ENCODE peak calls at places on chromosomes 16 and 17, in four cellular contexts. O, T, E and I are unnamed samples.

GRCh38 chr17:76405607-76405966 is 21.2 kb downstream of the SPHK1 start:
- DNase-seq in O (no peak), T (no peak), E (no peak), I (no peak)

GRCh38 chr17:67386965-67387551 is 10.0 kb downstream of the PITPNC1 start:
- DNase-seq in O (peak; percentile 38), T (no peak), E (no peak), I (peak; percentile 32)

GRCh38 chr16:19517424-19518089 is 4.3 kb downstream of the GDE1 start:
- DNase-seq in O (no peak), T (no peak), E (no peak), I (no peak)

GRCh38 chr17:10022416-10022815 is 117.3 kb upstream of the RCVRN start:
- DNase-seq in O (no peak), T (no peak), E (no peak), I (no peak)

GRCh38 chr17:37478187-37478586 is 11.5 kb upstream of the DUSP14 start:
- DNase-seq in O (no peak), T (no peak), E (no peak), I (no peak)

GRCh38 chr16:83513006-83513755 is 294.6 kb upstream of the HSBP1 start:
- DNase-seq in O (no peak), T (no peak), E (no peak), I (no peak)

GRCh38 chr17:80110927-80111701 is 9.7 kb downstream of the GAA start:
- DNase-seq in O (no peak), T (no peak), E (no peak), I (no peak)

GRCh38 chr17:28357901-28358197 is 522 bp upstream of the POLDIP2 start:
- DNase-seq in O (no peak), T (no peak), E (no peak), I (no peak)

GRCh38 chr17:41382396-41382795 is 290 bp upstream of the KRT34 start:
- DNase-seq in O (no peak), T (no peak), E (no peak), I (no peak)

GRCh38 chr16:69937465-69937951 is 13.6 kb upstream of the CLEC18A start:
- DNase-seq in O (no peak), T (peak; percentile 4), E (no peak), I (no peak)

GRCh38 chr17:42287305-42288077 is 807 bp upstream of the STAT5A start:
- DNase-seq in O (no peak), T (peak; percentile 63), E (peak; percentile 62), I (peak; percentile 28)

GRCh38 chr17:4381690-4382671 is 15.5 kb upstream of the UBE2G1 start:
- DNase-seq in O (no peak), T (no peak), E (no peak), I (no peak)

GRCh38 chr17:78343433-78344201 is 16.3 kb downstream of the SOCS3 start:
- DNase-seq in O (peak; percentile 68), T (peak; percentile 91), E (peak; percentile 79), I (peak; percentile 63)

GRCh38 chr17:1693339-1693738 is 8.7 kb upstream of the PRPF8 start:
- DNase-seq in O (no peak), T (no peak), E (no peak), I (no peak)

GRCh38 chr17:81390436-81391214 is 4.6 kb upstream of the BAHCC1 start:
- DNase-seq in O (no peak), T (no peak), E (no peak), I (no peak)

GRCh38 chr16:10635367-10636021 is 55.1 kb upstream of the EMP2 start:
- DNase-seq in O (no peak), T (no peak), E (no peak), I (no peak)

GRCh38 chr17:81382851-81383250 is 12.4 kb upstream of the BAHCC1 start:
- DNase-seq in O (no peak), T (no peak), E (no peak), I (no peak)

GRCh38 chr16:74573622-74574021 is 33.3 kb downstream of the GLG1 start:
- DNase-seq in O (no peak), T (no peak), E (no peak), I (no peak)

GRCh38 chr17:1627987-1628855 is at the start of gene SLC43A2:
- DNase-seq in O (peak; percentile 82), T (peak; percentile 85), E (peak; percentile 67), I (peak; percentile 59)

GRCh38 chr17:5419959-5420653 is at the start of gene RPAIN:
- DNase-seq in O (peak; percentile 86), T (peak; percentile 92), E (peak; percentile 87), I (peak; percentile 70)

GRCh38 chr17:75876938-75877751 is 1.2 kb downstream of the TRIM47 start:
- DNase-seq in O (peak; percentile 91), T (peak; percentile 56), E (no peak), I (no peak)

GRCh38 chr17:17108681-17109049 is 66.4 kb downstream of the MPRIP start:
- DNase-seq in O (peak; percentile 58), T (no peak), E (no peak), I (no peak)

GRCh38 chr16:35146723-35147458 is 1687.5 kb downstream of the TP53TG3F start:
- DNase-seq in O (no peak), T (no peak), E (no peak), I (no peak)

GRCh38 chr16:35144212-35144932 is 1685.0 kb downstream of the TP53TG3F start:
- DNase-seq in O (no peak), T (no peak), E (no peak), I (no peak)

GRCh38 chr16:35147556-35148504 is 1688.4 kb downstream of the TP53TG3F start:
- DNase-seq in O (no peak), T (no peak), E (no peak), I (no peak)

GRCh38 chr16:35148748-35149147 is 1689.3 kb downstream of the TP53TG3F start:
- DNase-seq in O (no peak), T (no peak), E (no peak), I (no peak)

GRCh38 chr16:35146031-35146710 is 1686.8 kb downstream of the TP53TG3F start:
- DNase-seq in O (no peak), T (no peak), E (no peak), I (no peak)
- H3K9me3 ChIP-seq in O (no peaks in the 10 kb centered on the region), T (no peaks in the 10 kb centered on the region), E (no peaks in the 10 kb centered on the region), I (no peaks in the 10 kb centered on the region)

GRCh38 chr16:3321802-3322201 is 16.5 kb downstream of the ZNF75A start:
- DNase-seq in O (no peak), T (no peak), E (no peak), I (no peak)
- H3K9me3 ChIP-seq in O (peaks cover 29% of the 10 kb centered on the region), T (peaks cover 11% of the 10 kb centered on the region), E (peaks cover 35% of the 10 kb centered on the region), I (peaks cover 36% of the 10 kb centered on the region)

GRCh38 chr17:82948081-82948511 is 108.3 kb upstream of the ZNF750 start:
- DNase-seq in O (no peak), T (no peak), E (no peak), I (no peak)

GRCh38 chr17:82946081-82946480 is 106.3 kb upstream of the ZNF750 start:
- DNase-seq in O (no peak), T (no peak), E (no peak), I (no peak)

GRCh38 chr17:82949361-82949760 is 109.5 kb upstream of the ZNF750 start:
- DNase-seq in O (no peak), T (no peak), E (no peak), I (no peak)

GRCh38 chr17:82948957-82949356 is 109.1 kb upstream of the ZNF750 start:
- DNase-seq in O (no peak), T (no peak), E (no peak), I (no peak)

GRCh38 chr17:82947051-82947991 is 107.5 kb upstream of the ZNF750 start:
- DNase-seq in O (no peak), T (no peak), E (no peak), I (no peak)
- H3K9me3 ChIP-seq in O (peaks cover 6% of the 10 kb centered on the region), T (no peaks in the 10 kb centered on the region), E (no peaks in the 10 kb centered on the region), I (peaks cover 11% of the 10 kb centered on the region)

DNA sequence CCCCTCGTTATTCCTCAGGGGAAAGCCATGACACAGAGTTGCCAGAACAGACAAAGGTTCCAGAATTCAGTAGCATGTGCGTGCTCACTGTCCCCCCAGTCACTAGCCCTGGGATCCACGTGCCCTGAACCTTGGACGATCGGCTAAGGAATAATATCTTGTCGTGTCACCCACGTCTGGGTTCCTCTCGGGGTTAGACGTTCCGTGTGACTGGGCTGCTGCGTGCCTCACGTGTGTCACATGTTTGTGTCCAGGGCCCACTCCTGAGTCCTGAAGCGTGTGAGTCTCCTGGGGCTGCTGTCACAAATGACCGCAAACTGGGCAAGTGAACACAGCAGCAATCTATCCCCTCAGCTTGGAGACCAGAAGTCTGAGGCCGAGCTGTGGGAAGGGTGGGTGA is 12.4 kb upstream of the ZNF469 start:
- DNase-seq in O (no peak), T (no peak), E (no peak), I (no peak)
- H3K9me3 ChIP-seq in O (no peaks in the 10 kb centered on the region), T (no peaks in the 10 kb centered on the region), E (no peaks in the 10 kb centered on the region), I (no peaks in the 10 kb centered on the region)

GRCh38 chr16:30619207-30619606 is 9.0 kb upstream of the ZNF689 start:
- DNase-seq in O (no peak), T (no peak), E (no peak), I (no peak)
- H3K9me3 ChIP-seq in O (no peaks in the 10 kb centered on the region), T (no peaks in the 10 kb centered on the region), E (no peaks in the 10 kb centered on the region), I (no peaks in the 10 kb centered on the region)

GRCh38 chr16:35751191-35751941 is 2292.0 kb downstream of the TP53TG3F start:
- DNase-seq in O (peak; percentile 25), T (no peak), E (no peak), I (no peak)
- H3K9me3 ChIP-seq in O (no peaks in the 10 kb centered on the region), T (no peaks in the 10 kb centered on the region), E (no peaks in the 10 kb centered on the region), I (no peaks in the 10 kb centered on the region)

GRCh38 chr17:73863761-73864535 is 219.7 kb upstream of the SDK2 start:
- DNase-seq in O (no peak), T (no peak), E (no peak), I (no peak)

GRCh38 chr17:73867056-73867455 is 222.8 kb upstream of the SDK2 start:
- DNase-seq in O (no peak), T (no peak), E (no peak), I (no peak)

GRCh38 chr17:73856585-73856984 is 212.3 kb upstream of the SDK2 start:
- DNase-seq in O (no peak), T (no peak), E (no peak), I (no peak)

GRCh38 chr17:73865825-73866224 is 221.6 kb upstream of the SDK2 start:
- DNase-seq in O (no peak), T (no peak), E (no peak), I (no peak)

DNA sequence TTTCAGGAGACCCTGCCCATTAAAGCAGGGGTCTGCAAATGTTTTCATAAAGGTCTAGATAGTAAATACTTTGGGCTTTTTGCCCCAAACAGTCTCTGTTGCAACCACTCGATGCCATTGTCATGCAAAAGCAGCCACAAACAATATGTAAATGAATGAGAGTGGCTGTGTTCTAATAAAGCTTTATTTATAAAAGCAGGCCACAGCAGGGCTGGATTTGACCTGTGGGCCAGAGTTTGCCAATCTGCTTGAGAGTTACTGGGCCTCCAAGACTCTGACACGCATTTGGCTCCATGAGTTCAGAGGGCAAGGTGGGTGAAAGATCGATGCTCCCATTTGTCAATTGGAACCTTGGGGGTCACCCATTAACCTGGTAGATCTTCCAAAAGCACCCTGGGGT is 217.3 kb upstream of the SDK2 start:
- DNase-seq in O (no peak), T (no peak), E (no peak), I (no peak)
- H3K9me3 ChIP-seq in O (no peaks in the 10 kb centered on the region), T (no peaks in the 10 kb centered on the region), E (no peaks in the 10 kb centered on the region), I (no peaks in the 10 kb centered on the region)